ENCODE peak calls at places on chromosomes 12 and 14, in six cellular contexts. Q, E, X, D, O and Z are unnamed samples.

GRCh38 chr12:131087991-131088700 is 134.4 kb downstream of the ADGRD1 start:
- DNase-seq in Q (no peak), E (no peak), X (no peak), D (no peak), O (peak), Z (no peak)

GRCh38 chr12:49961993-49962764 is 507 bp downstream of the AQP5 start:
- DNase-seq in Q (no peak), E (no peak), X (no peak), D (no peak), O (no peak), Z (no peak)

GRCh38 chr12:120625557-120626419 is 14.6 kb upstream of the CABP1 start:
- DNase-seq in Q (no peak), E (no peak), X (peak), D (no peak), O (no peak), Z (no peak)

GRCh38 chr12:66072566-66072965 is 58.0 kb downstream of the LLPH start:
- DNase-seq in Q (no peak), E (no peak), X (no peak), D (no peak), O (no peak), Z (no peak)

GRCh38 chr14:71362920-71363584 is 455.8 kb downstream of the PCNX1 start:
- DNase-seq in Q (no peak), E (peak), X (no peak), D (no peak), O (no peak), Z (peak)

GRCh38 chr12:122819209-122819805 is 15.9 kb upstream of the HIP1R start:
- DNase-seq in Q (no peak), E (no peak), X (no peak), D (no peak), O (no peak), Z (no peak)

GRCh38 chr14:64990939-64991338 is 4.2 kb downstream of the FNTB start:
- DNase-seq in Q (no peak), E (no peak), X (no peak), D (no peak), O (no peak), Z (no peak)

GRCh38 chr12:2967651-2968050 is 8.5 kb downstream of the TEAD4 start:
- DNase-seq in Q (no peak), E (no peak), X (no peak), D (no peak), O (no peak), Z (no peak)

GRCh38 chr12:77062846-77063461 is 2.4 kb downstream of the E2F7 start:
- DNase-seq in Q (peak), E (peak), X (no peak), D (no peak), O (no peak), Z (peak)

GRCh38 chr12:55847603-55848329 is 5.0 kb upstream of the MMP19 start:
- DNase-seq in Q (peak), E (peak), X (peak), D (peak), O (peak), Z (peak)

GRCh38 chr12:100058482-100059029 is 73.8 kb upstream of the ANKS1B start:
- DNase-seq in Q (peak), E (peak), X (no peak), D (no peak), O (no peak), Z (peak)

GRCh38 chr12:46724020-46724419 is 101.8 kb downstream of the SLC38A4 start:
- DNase-seq in Q (no peak), E (no peak), X (no peak), D (no peak), O (no peak), Z (peak)

GRCh38 chr12:62259311-62259992 is 752 bp upstream of the USP15 start:
- DNase-seq in Q (peak), E (no peak), X (peak), D (peak), O (no peak), Z (no peak)

GRCh38 chr14:34971381-34971780 is 11.4 kb upstream of the SRP54 start:
- DNase-seq in Q (peak), E (no peak), X (no peak), D (no peak), O (no peak), Z (peak)

GRCh38 chr14:35385042-35385839 is 19.3 kb downstream of the NFKBIA start:
- DNase-seq in Q (no peak), E (peak), X (no peak), D (peak), O (peak), Z (peak)

GRCh38 chr14:49931523-49931922 is 38.6 kb downstream of the ARF6 start:
- DNase-seq in Q (no peak), E (no peak), X (no peak), D (no peak), O (no peak), Z (no peak)

GRCh38 chr14:77031680-77032482 is 3.4 kb upstream of the IRF2BPL start:
- DNase-seq in Q (peak), E (peak), X (peak), D (no peak), O (no peak), Z (peak)

GRCh38 chr12:75345531-75345930 is 11.1 kb downstream of the GLIPR1L1 start:
- DNase-seq in Q (peak), E (no peak), X (no peak), D (no peak), O (no peak), Z (no peak)

GRCh38 chr14:52551205-52551604 is 1.1 kb downstream of the TXNDC16 start:
- DNase-seq in Q (no peak), E (no peak), X (no peak), D (no peak), O (no peak), Z (no peak)

GRCh38 chr14:96053236-96053599 is 14.1 kb downstream of the C14orf132 start:
- DNase-seq in Q (no peak), E (no peak), X (no peak), D (no peak), O (no peak), Z (no peak)

GRCh38 chr14:96660667-96661066 is 136.5 kb upstream of the VRK1 start:
- DNase-seq in Q (no peak), E (no peak), X (no peak), D (no peak), O (no peak), Z (no peak)

GRCh38 chr12:70920251-70920851 is at the start of gene PTPRR:
- DNase-seq in Q (no peak), E (peak), X (no peak), D (no peak), O (no peak), Z (peak)

GRCh38 chr12:64560395-64561301 is 49.6 kb upstream of the RASSF3 start:
- DNase-seq in Q (peak), E (peak), X (no peak), D (no peak), O (no peak), Z (peak)

GRCh38 chr12:130695061-130695460 is 21.0 kb downstream of the RIMBP2 start:
- DNase-seq in Q (no peak), E (no peak), X (no peak), D (no peak), O (no peak), Z (no peak)

GRCh38 chr12:103858953-103859601 is 18.0 kb upstream of the NT5DC3 start:
- DNase-seq in Q (peak), E (peak), X (no peak), D (no peak), O (peak), Z (peak)

GRCh38 chr14:24665440-24665991 is 31.5 kb upstream of the GZMB start:
- DNase-seq in Q (no peak), E (no peak), X (peak), D (no peak), O (no peak), Z (no peak)

GRCh38 chr14:101505216-101505970 is 55.9 kb upstream of the DIO3 start:
- DNase-seq in Q (no peak), E (no peak), X (no peak), D (no peak), O (no peak), Z (no peak)

GRCh38 chr12:104360157-104360556 is 56.6 kb downstream of the EID3 start:
- DNase-seq in Q (no peak), E (peak), X (no peak), D (no peak), O (no peak), Z (peak)

GRCh38 chr14:103023881-103024473 is 33.4 kb downstream of the CDC42BPB start:
- DNase-seq in Q (peak), E (peak), X (no peak), D (peak), O (no peak), Z (peak)

GRCh38 chr12:55746147-55746912 is 3.4 kb downstream of the GDF11 start:
- DNase-seq in Q (no peak), E (no peak), X (no peak), D (no peak), O (no peak), Z (peak)

GRCh38 chr12:11756523-11756922 is 107.0 kb downstream of the ETV6 start:
- DNase-seq in Q (no peak), E (no peak), X (no peak), D (no peak), O (no peak), Z (no peak)

GRCh38 chr12:57700317-57700716 is 6.4 kb downstream of the OS9 start:
- DNase-seq in Q (no peak), E (no peak), X (no peak), D (no peak), O (no peak), Z (no peak)

GRCh38 chr12:65968359-65968758 is 144.1 kb downstream of the HMGA2 start:
- DNase-seq in Q (no peak), E (no peak), X (no peak), D (no peak), O (no peak), Z (no peak)

GRCh38 chr12:25436206-25436912 is 116.7 kb downstream of the LMNTD1 start:
- DNase-seq in Q (peak), E (peak), X (peak), D (no peak), O (no peak), Z (peak)